ENCODE peak calls at places on chromosomes 11 and 22, in ten cellular contexts. W, S, O, F, J, H, V, I, X and E are unnamed samples.
A peak's percentile ranks its signal among the peaks of the same experiment; 100 is the strongest.

GRCh38 chr11:4095509-4096230 is 1.1 kb downstream of the RRM1 start:
- DNase-seq in W (peak; percentile 71), S (no peak), O (no peak), F (no peak), J (no peak), H (no peak), V (no peak), I (peak; percentile 87), X (no peak), E (peak; percentile 87)

GRCh38 chr11:16860632-16861031 is 122.2 kb downstream of the C11orf58 start:
- DNase-seq in W (no peak), S (no peak), O (no peak), F (no peak), J (no peak), H (no peak), V (no peak), I (peak; percentile 18), X (no peak), E (no peak)

GRCh38 chr11:75780888-75781287 is 12.3 kb downstream of the DGAT2 start:
- DNase-seq in W (no peak), S (no peak), O (no peak), F (no peak), J (no peak), H (no peak), V (no peak), I (no peak), X (no peak), E (no peak)

GRCh38 chr11:67563354-67564114 is 20.1 kb upstream of the GSTP1 start:
- DNase-seq in W (peak; percentile 86), S (no peak), O (no peak), F (peak; percentile 50), J (peak; percentile 87), H (no peak), V (peak; percentile 74), I (peak; percentile 91), X (peak; percentile 72), E (peak; percentile 82)

GRCh38 chr11:406796-407650 is 7.8 kb downstream of the SIGIRR start:
- DNase-seq in W (peak; percentile 67), S (peak; percentile 85), O (peak; percentile 90), F (peak; percentile 83), J (peak; percentile 69), H (peak; percentile 93), V (peak; percentile 53), I (peak; percentile 78), X (peak; percentile 41), E (peak; percentile 90)

GRCh38 chr11:20250644-20251247 is 90.5 kb upstream of the DBX1 start:
- DNase-seq in W (no peak), S (no peak), O (no peak), F (no peak), J (no peak), H (no peak), V (no peak), I (no peak), X (no peak), E (no peak)

GRCh38 chr22:23315341-23315917 is 135.1 kb downstream of the BCR start:
- DNase-seq in W (peak; percentile 58), S (peak; percentile 72), O (peak; percentile 75), F (peak; percentile 68), J (peak; percentile 31), H (peak; percentile 83), V (peak; percentile 62), I (peak; percentile 74), X (no peak), E (peak; percentile 53)

GRCh38 chr11:10373340-10373739 is 68.5 kb downstream of the ADM start:
- DNase-seq in W (no peak), S (no peak), O (no peak), F (no peak), J (peak; percentile 57), H (no peak), V (peak; percentile 92), I (no peak), X (no peak), E (no peak)

GRCh38 chr11:19428206-19429001 is 187.7 kb upstream of the E2F8 start:
- DNase-seq in W (no peak), S (no peak), O (peak; percentile 58), F (no peak), J (no peak), H (no peak), V (no peak), I (peak; percentile 43), X (no peak), E (peak; percentile 89)

GRCh38 chr11:73218106-73218829 is at the start of gene P2RY2:
- DNase-seq in W (no peak), S (peak; percentile 87), O (peak; percentile 88), F (peak; percentile 88), J (peak; percentile 93), H (peak; percentile 99), V (peak; percentile 93), I (peak; percentile 27), X (no peak), E (peak; percentile 73)

GRCh38 chr11:120174866-120175265 is 36.0 kb upstream of the OAF start:
- DNase-seq in W (no peak), S (peak; percentile 11), O (no peak), F (no peak), J (no peak), H (no peak), V (no peak), I (no peak), X (no peak), E (no peak)

GRCh38 chr11:32374261-32374711 is 61.1 kb downstream of the WT1 start:
- DNase-seq in W (no peak), S (no peak), O (peak; percentile 67), F (no peak), J (no peak), H (no peak), V (peak; percentile 41), I (peak; percentile 43), X (no peak), E (peak; percentile 9)

GRCh38 chr11:9619971-9620370 is 43.9 kb upstream of the SWAP70 start:
- DNase-seq in W (no peak), S (no peak), O (no peak), F (no peak), J (no peak), H (no peak), V (no peak), I (no peak), X (no peak), E (no peak)

GRCh38 chr11:111801135-111801534 is 34.9 kb upstream of the PPP2R1B start:
- DNase-seq in W (no peak), S (no peak), O (no peak), F (no peak), J (no peak), H (no peak), V (no peak), I (no peak), X (no peak), E (peak; percentile 85)

GRCh38 chr11:35641206-35641885 is 21.2 kb upstream of the TRIM44 start:
- DNase-seq in W (no peak), S (no peak), O (peak; percentile 71), F (no peak), J (no peak), H (no peak), V (no peak), I (no peak), X (no peak), E (no peak)

GRCh38 chr11:7422544-7423331 is 62.6 kb upstream of the OLFML1 start:
- DNase-seq in W (no peak), S (no peak), O (no peak), F (no peak), J (no peak), H (no peak), V (no peak), I (no peak), X (no peak), E (no peak)

GRCh38 chr11:569273-569885 is 6.9 kb upstream of the PHRF1 start:
- DNase-seq in W (no peak), S (no peak), O (peak; percentile 56), F (peak; percentile 77), J (peak; percentile 51), H (no peak), V (no peak), I (no peak), X (no peak), E (no peak)

GRCh38 chr11:118010738-118011461 is 24.7 kb downstream of the IL10RA start:
- DNase-seq in W (no peak), S (peak; percentile 81), O (no peak), F (peak; percentile 56), J (peak; percentile 49), H (peak; percentile 87), V (no peak), I (no peak), X (no peak), E (no peak)

GRCh38 chr11:55949330-55949729 is 13.1 kb upstream of the OR5I1 start:
- DNase-seq in W (no peak), S (no peak), O (no peak), F (no peak), J (no peak), H (no peak), V (no peak), I (no peak), X (no peak), E (no peak)
- TF ChIP-seq CTCF in W (no peak), S (no peak), O (no peak), F (no peak), J (no peak), H (no peak), V (no peak), I (no peak), X (no peak), E (no peak)

DNA sequence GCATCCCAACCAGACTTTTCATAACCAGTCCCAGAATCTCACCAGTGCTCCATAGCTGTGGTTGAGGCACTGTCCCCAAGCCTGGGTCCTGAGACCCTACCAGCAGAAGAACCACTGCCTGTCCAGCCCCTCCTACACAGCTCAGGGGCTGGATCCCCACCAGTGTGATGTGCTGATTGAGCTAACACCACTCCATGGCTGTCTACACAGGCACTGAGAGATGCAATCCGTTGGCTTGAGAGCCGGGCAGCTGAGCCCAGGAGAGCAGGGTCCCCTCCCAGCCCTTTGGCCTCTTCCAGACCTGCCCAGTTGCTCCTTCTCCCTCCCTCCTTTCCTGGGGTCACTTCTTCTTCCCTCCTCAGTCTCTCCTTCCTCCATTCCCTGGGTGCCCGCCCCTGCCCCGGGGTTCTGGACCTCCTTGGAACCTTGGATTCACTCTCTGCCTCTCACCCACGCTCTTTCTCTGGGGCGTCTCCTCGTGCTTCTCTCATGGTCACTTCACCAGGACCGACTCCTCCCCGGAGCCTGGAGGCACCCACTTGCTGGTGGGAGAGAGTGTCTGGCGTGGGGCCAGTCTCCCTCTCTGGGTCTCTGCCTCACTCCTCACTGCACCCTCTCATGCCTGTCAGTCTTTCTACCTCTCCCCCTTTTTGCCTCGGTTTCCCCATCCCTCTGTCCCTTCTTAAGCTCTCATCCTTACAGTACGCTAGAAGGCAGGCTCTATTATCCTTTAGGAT is 705 bp upstream of the SCYL1 start:
- DNase-seq in W (no peak), S (peak; percentile 84), O (no peak), F (peak; percentile 52), J (peak; percentile 48), H (peak; percentile 76), V (peak; percentile 83), I (no peak), X (no peak), E (no peak)
- H3K4me3 ChIP-seq in W (peak overlapping the region; percentile 46), S (peak overlapping the region; percentile 98), O (peak overlapping the region; percentile 34), F (peak overlapping the region; percentile 100), J (peak overlapping the region; percentile 81), H (peak overlapping the region; percentile 71), V (peak overlapping the region; percentile 14), I (peak overlapping the region; percentile 33), X (peak overlapping the region; percentile 43), E (no peak overlapping the region)

GRCh38 chr11:86275493-86276370 is 26.3 kb upstream of the HIKESHI start:
- DNase-seq in W (no peak), S (no peak), O (no peak), F (no peak), J (no peak), H (no peak), V (no peak), I (no peak), X (no peak), E (no peak)
- TF ChIP-seq CTCF in W (no peak), S (no peak), O (peak; percentile 16), F (no peak), J (no peak), H (no peak), V (no peak), I (no peak), X (no peak), E (no peak)

GRCh38 chr11:65419773-65420481 is 2.7 kb upstream of the NEAT1 start:
- DNase-seq in W (peak; percentile 91), S (peak; percentile 98), O (peak; percentile 65), F (peak; percentile 94), J (peak; percentile 98), H (peak; percentile 93), V (peak; percentile 97), I (peak; percentile 95), X (no peak), E (peak; percentile 97)
- H3K4me3 ChIP-seq in W (peak overlapping the region; percentile 52), S (peak overlapping the region; percentile 67), O (no peak overlapping the region), F (peak overlapping the region; percentile 80), J (peak overlapping the region; percentile 92), H (peak overlapping the region; percentile 80), V (peak overlapping the region; percentile 38), I (peak overlapping the region; percentile 37), X (peak overlapping the region; percentile 45), E (peak overlapping the region; percentile 36)